ENCODE peak calls at places on chromosomes 2 and 18, in six cellular contexts. O, Y, P, K, E and M are unnamed samples. For H3K4me1, the result is how much of the 10 kb centered on the place peaks cover.

GRCh38 chr2:238263204-238264071 is 23.6 kb upstream of the HES6 start:
- DNase-seq in Y (peak), E (peak), P (peak), O (peak), K (peak), M (peak)

GRCh38 chr2:47346-48218 is 1.3 kb upstream of the FAM110C start:
- DNase-seq in P (no peak), E (peak), K (no peak), Y (no peak), O (no peak), M (no peak)

GRCh38 chr2:161432107-161432506 is 16.0 kb downstream of the TBR1 start:
- DNase-seq in E (no peak), K (no peak), Y (no peak), O (no peak), P (no peak), M (no peak)

GRCh38 chr2:128372621-128373341 is 54.1 kb upstream of the HS6ST1 start:
- DNase-seq in E (no peak), P (no peak), Y (no peak), O (no peak), K (peak), M (peak)

GRCh38 chr18:61651145-61651879 is 241.5 kb downstream of the RNF152 start:
- DNase-seq in O (no peak), P (no peak), Y (no peak), K (no peak), E (no peak), M (no peak)

GRCh38 chr2:128319457-128319772 is 747 bp upstream of the HS6ST1 start:
- DNase-seq in P (peak), K (peak), E (no peak), O (no peak), Y (no peak), M (no peak)

GRCh38 chr18:36020174-36020711 is 47.1 kb downstream of the RPRD1A start:
- DNase-seq in Y (no peak), K (no peak), P (no peak), E (no peak), O (no peak), M (no peak)

GRCh38 chr18:46627136-46627535 is 29.9 kb downstream of the LOXHD1 start:
- DNase-seq in P (no peak), O (no peak), E (no peak), K (no peak), Y (no peak), M (no peak)

GRCh38 chr18:60053747-60054304 is 154.0 kb downstream of the PMAIP1 start:
- DNase-seq in K (no peak), E (peak), Y (no peak), P (no peak), O (no peak), M (no peak)

GRCh38 chr2:237723613-237724012 is 75.0 kb upstream of the RBM44 start:
- DNase-seq in K (no peak), P (peak), E (peak), Y (no peak), O (no peak), M (no peak)

GRCh38 chr2:15050483-15050882 is 418.0 kb downstream of the LRATD1 start:
- DNase-seq in O (no peak), Y (no peak), E (no peak), P (no peak), K (no peak), M (no peak)

GRCh38 chr2:165067958-165068612 is 112.8 kb upstream of the SLC38A11 start:
- DNase-seq in P (no peak), O (no peak), E (peak), K (no peak), Y (no peak), M (no peak)

DNA sequence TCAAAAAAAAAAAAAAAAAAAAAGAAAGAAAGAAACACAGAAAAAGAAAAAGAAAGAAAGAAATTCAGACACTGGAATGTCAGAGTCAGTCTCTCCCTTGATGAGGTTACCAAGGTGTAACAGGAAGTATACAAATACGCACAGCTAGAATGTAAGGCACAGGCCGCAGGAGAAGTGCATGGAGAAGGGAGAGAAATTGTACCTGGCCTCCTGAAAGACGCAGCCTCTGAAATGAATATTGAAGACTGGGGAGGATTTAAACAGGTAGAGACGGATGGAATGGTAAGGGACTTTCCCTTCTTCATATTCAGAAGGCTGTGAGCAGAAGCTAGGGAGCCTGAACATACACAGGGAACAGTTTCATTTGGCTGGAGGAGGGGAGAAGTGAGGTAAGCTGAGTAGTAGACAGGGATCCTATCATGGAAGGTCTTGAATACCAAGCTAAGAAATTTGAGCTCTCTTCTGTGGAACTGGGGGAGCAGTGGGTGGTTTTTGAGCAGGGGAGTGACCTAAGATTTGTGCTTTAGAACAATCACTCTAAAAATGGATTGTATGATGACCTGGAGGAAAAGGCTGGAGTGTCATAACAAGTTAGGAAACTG is 112.7 kb downstream of the ANKRD44 start:
- DNase-seq in E (no peak), P (peak), Y (no peak), O (no peak), K (no peak), M (no peak)
- H3K4me3 ChIP-seq in E (no peak), P (no peak), Y (no peak), O (no peak), K (no peak), M (no peak)

DNA sequence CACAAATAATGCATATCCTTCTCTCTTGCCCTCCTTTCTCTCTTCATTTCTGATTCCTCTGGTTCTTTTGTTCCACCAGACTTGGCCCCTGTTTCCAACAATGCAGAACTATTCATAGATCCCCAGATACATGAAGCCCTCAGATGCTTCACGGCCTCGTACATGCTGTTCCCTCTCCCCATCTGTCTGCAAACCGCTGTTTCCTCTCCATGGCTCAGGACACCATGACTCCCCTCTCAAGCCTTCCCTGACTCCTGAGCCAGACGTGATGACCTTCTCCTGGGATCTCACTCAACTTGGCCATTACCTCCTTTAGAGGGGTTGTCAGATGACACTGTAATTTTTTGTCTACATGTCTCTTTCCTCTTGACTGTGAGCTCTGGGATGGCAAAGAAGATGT is 15.5 kb downstream of the NEB start:
- DNase-seq in Y (no peak), K (no peak), E (no peak), O (no peak), P (no peak), M (no peak)
- H3K27ac ChIP-seq in Y (no peak), K (no peak), E (no peak), O (no peak), P (no peak), M (no peak)

DNA sequence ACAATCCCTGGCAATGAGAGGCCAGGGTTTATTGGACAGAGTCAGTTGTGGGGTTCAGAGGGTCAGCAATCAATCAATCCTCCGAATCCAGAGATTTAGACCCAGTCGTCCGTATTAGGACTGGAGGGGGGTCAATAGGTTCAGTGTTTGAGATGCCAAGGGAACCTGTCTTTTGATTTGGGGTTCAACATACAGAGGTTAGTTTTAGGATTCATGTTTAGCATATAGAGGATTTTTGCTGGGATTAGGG is 292 bp downstream of the GMPPA start:
- DNase-seq in P (no peak), E (no peak), K (no peak), O (no peak), Y (no peak), M (no peak)
- H3K4me1 ChIP-seq in P (under half), E (under half), K (under half), O (under half), Y (under half), M (under half)

GRCh38 chr2:206063635-206064034 is 22.3 kb downstream of the INO80D start:
- DNase-seq in K (no peak), O (no peak), E (no peak), P (no peak), Y (no peak), M (no peak)
- H3K4me3 ChIP-seq in K (no peak), O (no peak), E (no peak), P (no peak), Y (no peak), M (no peak)

GRCh38 chr2:97728091-97728596 is 14.8 kb downstream of the ZAP70 start:
- DNase-seq in P (no peak), E (no peak), O (no peak), K (peak), Y (no peak), M (no peak)
- H3K27ac ChIP-seq in P (no peak), E (no peak), O (no peak), K (no peak), Y (no peak), M (no peak)

GRCh38 chr2:65381607-65382032 is 50.8 kb downstream of the SPRED2 start:
- DNase-seq in E (no peak), Y (no peak), O (no peak), P (no peak), K (no peak), M (no peak)

GRCh38 chr2:65380243-65380642 is 52.2 kb downstream of the SPRED2 start:
- DNase-seq in Y (no peak), E (no peak), O (no peak), P (no peak), K (no peak), M (no peak)

GRCh38 chr2:65379168-65379672 is 53.2 kb downstream of the SPRED2 start:
- DNase-seq in O (no peak), Y (no peak), K (no peak), E (no peak), P (no peak), M (no peak)

GRCh38 chr2:65378308-65378689 is 54.1 kb downstream of the SPRED2 start:
- DNase-seq in K (no peak), O (no peak), P (no peak), Y (no peak), E (no peak), M (no peak)

GRCh38 chr2:65379721-65380171 is 52.7 kb downstream of the SPRED2 start:
- DNase-seq in Y (no peak), K (no peak), O (no peak), P (no peak), E (no peak), M (no peak)
- H3K4me1 ChIP-seq in Y (under half), K (under half), O (under half), P (under half), E (under half), M (under half)

GRCh38 chr2:178910005-178910404 is 102.8 kb upstream of the TTN start:
- DNase-seq in Y (no peak), P (no peak), O (no peak), E (no peak), K (no peak), M (no peak)
- H3K4me3 ChIP-seq in Y (no peak), P (no peak), O (no peak), E (no peak), K (no peak), M (no peak)

DNA sequence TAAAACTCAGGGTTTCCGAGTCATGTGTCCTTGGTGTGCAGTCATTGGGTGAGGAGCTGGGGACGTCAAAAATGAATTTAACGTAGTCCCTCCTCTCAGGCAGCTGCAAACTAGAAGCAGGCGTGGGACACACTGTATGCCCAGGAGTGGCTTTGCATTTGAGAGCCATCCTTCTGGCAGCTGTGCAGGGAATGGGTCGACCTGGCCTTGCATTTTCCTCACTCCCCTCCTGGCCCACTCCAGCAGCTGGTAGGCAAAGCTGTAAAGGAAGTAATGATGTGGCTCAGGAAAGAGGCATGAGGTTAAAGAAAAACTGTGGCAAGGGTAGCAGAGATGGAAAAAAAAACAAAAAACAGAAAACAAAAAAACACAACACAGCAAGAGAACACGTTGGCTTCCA is 46.5 kb downstream of the RNF144A start:
- DNase-seq in O (no peak), Y (no peak), K (no peak), P (no peak), E (no peak), M (no peak)
- H3K27ac ChIP-seq in O (no peak), Y (no peak), K (no peak), P (no peak), E (no peak), M (no peak)

GRCh38 chr2:26075173-26075572 is 41.3 kb downstream of the RAB10 start:
- DNase-seq in K (no peak), E (no peak), P (no peak), O (no peak), Y (no peak), M (no peak)

GRCh38 chr2:26072925-26073768 is 39.3 kb downstream of the RAB10 start:
- DNase-seq in Y (no peak), K (no peak), O (no peak), P (no peak), E (peak), M (no peak)

GRCh38 chr2:26070684-26071189 is 36.9 kb downstream of the RAB10 start:
- DNase-seq in K (no peak), Y (no peak), P (no peak), E (no peak), O (no peak), M (no peak)

GRCh38 chr2:26076001-26076587 is 42.2 kb downstream of the RAB10 start:
- DNase-seq in K (no peak), O (no peak), Y (no peak), E (no peak), P (no peak), M (no peak)

GRCh38 chr2:26073830-26074229 is 39.9 kb downstream of the RAB10 start:
- DNase-seq in Y (no peak), K (no peak), O (no peak), P (no peak), E (no peak), M (no peak)
- H3K4me1 ChIP-seq in Y (under half), K (under half), O (under half), P (under half), E (under half), M (under half)